ENCODE peak calls at places on chromosome 10, in six cellular contexts. One of them, this sample, is unnamed.

GRCh38 chr10:87635498-87636312 is 24.0 kb upstream of the PAPSS2 start:
- DNase-seq in HL-60: peak
- DNase-seq in GM19239: no peak
- DNase-seq in BE2C: no peak
- DNase-seq in nephron progenitor cell: no peak
- DNase-seq in fibroblast of the aortic adventitia: peak
- DNase-seq in this sample: peak

GRCh38 chr10:49446031-49446430 is 50.1 kb upstream of the DRGX start:
- DNase-seq in HL-60: no peak
- DNase-seq in GM19239: no peak
- DNase-seq in BE2C: no peak
- DNase-seq in nephron progenitor cell: no peak
- DNase-seq in fibroblast of the aortic adventitia: peak
- DNase-seq in this sample: peak

GRCh38 chr10:59622320-59622901 is 87.2 kb downstream of the SLC16A9 start:
- DNase-seq in HL-60: peak
- DNase-seq in GM19239: no peak
- DNase-seq in BE2C: peak
- DNase-seq in nephron progenitor cell: peak
- DNase-seq in fibroblast of the aortic adventitia: peak
- DNase-seq in this sample: no peak

GRCh38 chr10:59905735-59906416 is 480 bp downstream of the CCDC6 start:
- DNase-seq in HL-60: no peak
- DNase-seq in GM19239: no peak
- DNase-seq in BE2C: peak
- DNase-seq in nephron progenitor cell: peak
- DNase-seq in fibroblast of the aortic adventitia: no peak
- DNase-seq in this sample: no peak

GRCh38 chr10:68517188-68517587 is 10.1 kb downstream of the SLC25A16 start:
- DNase-seq in HL-60: no peak
- DNase-seq in GM19239: no peak
- DNase-seq in BE2C: no peak
- DNase-seq in nephron progenitor cell: no peak
- DNase-seq in fibroblast of the aortic adventitia: no peak
- DNase-seq in this sample: no peak

GRCh38 chr10:70758757-70759514 is 26.2 kb downstream of the TBATA start:
- DNase-seq in HL-60: peak
- DNase-seq in GM19239: peak
- DNase-seq in BE2C: peak
- DNase-seq in nephron progenitor cell: peak
- DNase-seq in fibroblast of the aortic adventitia: peak
- DNase-seq in this sample: no peak

GRCh38 chr10:55058800-55059199 is 257.8 kb upstream of the PCDH15 start:
- DNase-seq in HL-60: no peak
- DNase-seq in GM19239: no peak
- DNase-seq in BE2C: peak
- DNase-seq in nephron progenitor cell: no peak
- DNase-seq in fibroblast of the aortic adventitia: no peak
- DNase-seq in this sample: no peak

GRCh38 chr10:87092861-87093460 is 1.7 kb downstream of the GLUD1 start:
- DNase-seq in HL-60: peak
- DNase-seq in GM19239: peak
- DNase-seq in BE2C: no peak
- DNase-seq in nephron progenitor cell: no peak
- DNase-seq in fibroblast of the aortic adventitia: no peak
- DNase-seq in this sample: no peak

GRCh38 chr10:122280156-122280555 is 9.1 kb downstream of the BTBD16 start:
- DNase-seq in HL-60: no peak
- DNase-seq in GM19239: no peak
- DNase-seq in BE2C: no peak
- DNase-seq in nephron progenitor cell: no peak
- DNase-seq in fibroblast of the aortic adventitia: no peak
- DNase-seq in this sample: no peak

GRCh38 chr10:75853085-75853484 is 421.7 kb downstream of the LRMDA start:
- DNase-seq in HL-60: no peak
- DNase-seq in GM19239: no peak
- DNase-seq in BE2C: no peak
- DNase-seq in nephron progenitor cell: no peak
- DNase-seq in fibroblast of the aortic adventitia: peak
- DNase-seq in this sample: no peak

GRCh38 chr10:24305551-24306506 is 96.9 kb downstream of the KIAA1217 start:
- DNase-seq in HL-60: no peak
- DNase-seq in GM19239: no peak
- DNase-seq in BE2C: no peak
- DNase-seq in nephron progenitor cell: no peak
- DNase-seq in fibroblast of the aortic adventitia: peak
- DNase-seq in this sample: no peak

GRCh38 chr10:8815969-8816368 is 761.5 kb downstream of the GATA3 start:
- DNase-seq in HL-60: no peak
- DNase-seq in GM19239: no peak
- DNase-seq in BE2C: no peak
- DNase-seq in nephron progenitor cell: no peak
- DNase-seq in fibroblast of the aortic adventitia: no peak
- DNase-seq in this sample: no peak

GRCh38 chr10:83983578-83984255 is 155.6 kb upstream of the GHITM start:
- DNase-seq in HL-60: no peak
- DNase-seq in GM19239: no peak
- DNase-seq in BE2C: peak
- DNase-seq in nephron progenitor cell: peak
- DNase-seq in fibroblast of the aortic adventitia: no peak
- DNase-seq in this sample: peak

GRCh38 chr10:1150638-1150955 is 94.4 kb downstream of the WDR37 start:
- DNase-seq in HL-60: no peak
- DNase-seq in GM19239: no peak
- DNase-seq in BE2C: no peak
- DNase-seq in nephron progenitor cell: no peak
- DNase-seq in fibroblast of the aortic adventitia: no peak
- DNase-seq in this sample: no peak

GRCh38 chr10:6607187-6607586 is 27.1 kb upstream of the PRKCQ start:
- DNase-seq in HL-60: no peak
- DNase-seq in GM19239: no peak
- DNase-seq in BE2C: no peak
- DNase-seq in nephron progenitor cell: no peak
- DNase-seq in fibroblast of the aortic adventitia: no peak
- DNase-seq in this sample: no peak

This sample was measured in skeletal muscle cell.